ENCODE peak calls at places on chromosomes 12 and 14, in seven cellular contexts. E is stimulated activated CD4-positive, alpha-beta T cell treated with anti-CD3 and anti-CD28 coated beads, Interleukin-12 subunit alpha, Interleukin-12 subunit beta, amount 100 ng/mL, for 4 hours; W is NCI-H1436; X is activated naive CD8-positive, alpha-beta T cell treated with anti-CD3 and anti-CD28 coated beads for 36 hours; J is epithelial cell of esophagus; D is HT1080; R is PC-9. V is an unnamed sample.

GRCh38 chr14:50059773-50060629 is 56.4 kb downstream of the VCPKMT start:
- DNase-seq in E (no peak), W (no peak), X (no peak), J (no peak), D (no peak), R (no peak), V (no peak)

GRCh38 chr12:6229823-6230222 is 29.6 kb downstream of the CD9 start:
- DNase-seq in E (no peak), W (no peak), X (no peak), J (peak; percentile 78), D (no peak), R (peak; percentile 66), V (no peak)

GRCh38 chr12:81022531-81022930 is 55.3 kb upstream of the ACSS3 start:
- DNase-seq in E (no peak), W (no peak), X (no peak), J (no peak), D (no peak), R (no peak), V (no peak)

GRCh38 chr14:61750708-61751474 is 11.3 kb upstream of the SNAPC1 start:
- DNase-seq in E (peak; percentile 67), W (no peak), X (peak; percentile 88), J (peak; percentile 94), D (no peak), R (peak; percentile 93), V (peak; percentile 85)

GRCh38 chr12:42794811-42795210 is 205.3 kb upstream of the PRICKLE1 start:
- DNase-seq in E (no peak), W (no peak), X (no peak), J (peak; percentile 5), D (peak; percentile 7), R (no peak), V (no peak)

GRCh38 chr12:109880049-109880931 is at the start of gene GLTP:
- DNase-seq in E (peak; percentile 88), W (peak; percentile 85), X (peak; percentile 97), J (peak; percentile 91), D (peak; percentile 73), R (peak; percentile 69), V (peak; percentile 87)

GRCh38 chr14:99679996-99680395 is 4.1 kb upstream of the CYP46A1 start:
- DNase-seq in E (no peak), W (no peak), X (no peak), J (no peak), D (no peak), R (no peak), V (no peak)

GRCh38 chr12:44827832-44828438 is 48.2 kb downstream of the NELL2 start:
- DNase-seq in E (no peak), W (no peak), X (no peak), J (no peak), D (no peak), R (no peak), V (no peak)

GRCh38 chr12:121405211-121405610 is 5.3 kb downstream of the RNF34 start:
- DNase-seq in E (no peak), W (no peak), X (no peak), J (no peak), D (no peak), R (no peak), V (no peak)

GRCh38 chr12:17588968-17589367 is 501.0 kb downstream of the RERGL start:
- DNase-seq in E (no peak), W (peak; percentile 47), X (no peak), J (peak; percentile 64), D (peak; percentile 22), R (no peak), V (no peak)

GRCh38 chr14:78714722-78715121 is 544.5 kb downstream of the NRXN3 start:
- DNase-seq in E (no peak), W (no peak), X (no peak), J (no peak), D (no peak), R (no peak), V (no peak)

GRCh38 chr12:107557589-107558100 is 128.0 kb upstream of the PWP1 start:
- DNase-seq in E (no peak), W (no peak), X (no peak), J (no peak), D (no peak), R (no peak), V (no peak)

GRCh38 chr12:642633-643477 is 20.4 kb downstream of the NINJ2 start:
- DNase-seq in E (peak; percentile 67), W (peak; percentile 44), X (peak; percentile 84), J (peak; percentile 26), D (no peak), R (peak; percentile 63), V (peak; percentile 9)

GRCh38 chr12:91574391-91574790 is 391.8 kb upstream of the DCN start:
- DNase-seq in E (no peak), W (no peak), X (no peak), J (no peak), D (no peak), R (no peak), V (no peak)

GRCh38 chr12:113551563-113551962 is 79.9 kb upstream of the LHX5 start:
- DNase-seq in E (no peak), W (no peak), X (no peak), J (no peak), D (no peak), R (no peak), V (no peak)

GRCh38 chr12:72272731-72273498 is 745 bp downstream of the TRHDE start:
- DNase-seq in E (no peak), W (no peak), X (no peak), J (no peak), D (no peak), R (no peak), V (peak; percentile 45)

GRCh38 chr12:83866477-83866876 is 1046.1 kb downstream of the SLC6A15 start:
- DNase-seq in E (no peak), W (no peak), X (no peak), J (no peak), D (no peak), R (no peak), V (no peak)

GRCh38 chr12:78018146-78018910 is 187.6 kb downstream of the NAV3 start:
- DNase-seq in E (no peak), W (no peak), X (no peak), J (no peak), D (no peak), R (no peak), V (no peak)

GRCh38 chr12:12338528-12339168 is 11.4 kb downstream of the MANSC1 start:
- DNase-seq in E (no peak), W (no peak), X (no peak), J (peak; percentile 60), D (peak; percentile 82), R (peak; percentile 88), V (no peak)

V was measured in COR-L47.